ENCODE peak calls at places on chromosomes 16 and 17, in eight cellular contexts. One of them, this sample, is unnamed.

GRCh38 chr17:72193395-72194106 is 72.7 kb downstream of the SOX9 start:
- DNase-seq in dorsolateral prefrontal cortex: no peak
- DNase-seq in fibroblast of lung: peak; percentile 62
- DNase-seq in astrocyte of the spinal cord: no peak
- DNase-seq in A549: no peak
- DNase-seq in fibroblast of villous mesenchyme: peak; percentile 10
- DNase-seq in skeletal muscle cell: peak; percentile 45
- DNase-seq in mucosa of descending colon: no peak
- DNase-seq in this sample: no peak

GRCh38 chr17:81166033-81166472 is at the start of gene AATK:
- DNase-seq in dorsolateral prefrontal cortex: no peak
- DNase-seq in fibroblast of lung: no peak
- DNase-seq in astrocyte of the spinal cord: no peak
- DNase-seq in fibroblast of villous mesenchyme: no peak
- DNase-seq in mucosa of descending colon: no peak
- DNase-seq in A549: no peak
- DNase-seq in skeletal muscle cell: no peak
- DNase-seq in this sample: peak; percentile 92

GRCh38 chr16:67562526-67562917 is at the start of gene CTCF:
- DNase-seq in skeletal muscle cell: no peak
- DNase-seq in mucosa of descending colon: peak; percentile 82
- DNase-seq in astrocyte of the spinal cord: peak; percentile 83
- DNase-seq in fibroblast of lung: peak; percentile 71
- DNase-seq in dorsolateral prefrontal cortex: peak; percentile 65
- DNase-seq in A549: peak; percentile 62
- DNase-seq in fibroblast of villous mesenchyme: peak; percentile 86
- DNase-seq in this sample: peak; percentile 96

GRCh38 chr17:78925234-78925633 is at the start of gene TIMP2:
- DNase-seq in fibroblast of villous mesenchyme: peak; percentile 89
- DNase-seq in fibroblast of lung: peak; percentile 76
- DNase-seq in mucosa of descending colon: peak; percentile 86
- DNase-seq in dorsolateral prefrontal cortex: peak; percentile 88
- DNase-seq in astrocyte of the spinal cord: peak; percentile 83
- DNase-seq in skeletal muscle cell: no peak
- DNase-seq in A549: peak; percentile 87
- DNase-seq in this sample: peak; percentile 99

GRCh38 chr16:19431636-19432340 is 14.1 kb downstream of the TMC5 start:
- DNase-seq in fibroblast of villous mesenchyme: no peak
- DNase-seq in fibroblast of lung: no peak
- DNase-seq in dorsolateral prefrontal cortex: peak; percentile 11
- DNase-seq in A549: no peak
- DNase-seq in astrocyte of the spinal cord: no peak
- DNase-seq in mucosa of descending colon: no peak
- DNase-seq in skeletal muscle cell: no peak
- DNase-seq in this sample: no peak

GRCh38 chr16:8714143-8714542 is 39.7 kb downstream of the ABAT start:
- DNase-seq in A549: no peak
- DNase-seq in mucosa of descending colon: no peak
- DNase-seq in skeletal muscle cell: no peak
- DNase-seq in fibroblast of lung: no peak
- DNase-seq in astrocyte of the spinal cord: no peak
- DNase-seq in fibroblast of villous mesenchyme: no peak
- DNase-seq in dorsolateral prefrontal cortex: peak; percentile 50
- DNase-seq in this sample: no peak

GRCh38 chr16:11052080-11052808 is 107.9 kb downstream of the CLEC16A start:
- DNase-seq in mucosa of descending colon: no peak
- DNase-seq in skeletal muscle cell: no peak
- DNase-seq in A549: no peak
- DNase-seq in fibroblast of lung: no peak
- DNase-seq in astrocyte of the spinal cord: no peak
- DNase-seq in fibroblast of villous mesenchyme: no peak
- DNase-seq in dorsolateral prefrontal cortex: no peak
- DNase-seq in this sample: no peak

GRCh38 chr17:45700171-45701090 is 83.7 kb upstream of the CRHR1 start:
- DNase-seq in dorsolateral prefrontal cortex: no peak
- DNase-seq in skeletal muscle cell: no peak
- DNase-seq in fibroblast of lung: no peak
- DNase-seq in A549: no peak
- DNase-seq in astrocyte of the spinal cord: no peak
- DNase-seq in mucosa of descending colon: no peak
- DNase-seq in fibroblast of villous mesenchyme: no peak
- DNase-seq in this sample: no peak

GRCh38 chr17:2253768-2254406 is 49.7 kb downstream of the SMG6 start:
- DNase-seq in fibroblast of villous mesenchyme: no peak
- DNase-seq in skeletal muscle cell: no peak
- DNase-seq in mucosa of descending colon: no peak
- DNase-seq in dorsolateral prefrontal cortex: no peak
- DNase-seq in A549: no peak
- DNase-seq in astrocyte of the spinal cord: no peak
- DNase-seq in fibroblast of lung: no peak
- DNase-seq in this sample: no peak

GRCh38 chr16:14364386-14365199 is 265.5 kb downstream of the PARN start:
- DNase-seq in skeletal muscle cell: peak; percentile 52
- DNase-seq in dorsolateral prefrontal cortex: no peak
- DNase-seq in fibroblast of villous mesenchyme: peak; percentile 86
- DNase-seq in astrocyte of the spinal cord: peak; percentile 85
- DNase-seq in mucosa of descending colon: no peak
- DNase-seq in fibroblast of lung: peak; percentile 96
- DNase-seq in A549: peak; percentile 92
- DNase-seq in this sample: peak; percentile 76

GRCh38 chr17:42472709-42473521 is 14.2 kb downstream of the ATP6V0A1 start:
- DNase-seq in skeletal muscle cell: peak; percentile 83
- DNase-seq in fibroblast of lung: peak; percentile 89
- DNase-seq in fibroblast of villous mesenchyme: peak; percentile 84
- DNase-seq in mucosa of descending colon: no peak
- DNase-seq in A549: no peak
- DNase-seq in dorsolateral prefrontal cortex: no peak
- DNase-seq in astrocyte of the spinal cord: peak; percentile 59
- DNase-seq in this sample: no peak

GRCh38 chr17:185445-186138 is 4.1 kb upstream of the DOC2B start:
- DNase-seq in dorsolateral prefrontal cortex: no peak
- DNase-seq in fibroblast of villous mesenchyme: no peak
- DNase-seq in mucosa of descending colon: no peak
- DNase-seq in skeletal muscle cell: no peak
- DNase-seq in astrocyte of the spinal cord: no peak
- DNase-seq in fibroblast of lung: no peak
- DNase-seq in A549: no peak
- DNase-seq in this sample: no peak

GRCh38 chr17:63178530-63178929 is 212.5 kb downstream of the TANC2 start:
- DNase-seq in astrocyte of the spinal cord: peak; percentile 9
- DNase-seq in mucosa of descending colon: no peak
- DNase-seq in fibroblast of villous mesenchyme: peak; percentile 73
- DNase-seq in fibroblast of lung: peak; percentile 67
- DNase-seq in skeletal muscle cell: no peak
- DNase-seq in A549: no peak
- DNase-seq in dorsolateral prefrontal cortex: no peak
- DNase-seq in this sample: no peak
- H3K4me3 ChIP-seq in astrocyte of the spinal cord: no peak overlapping the region
- H3K4me3 ChIP-seq in mucosa of descending colon: no peak overlapping the region
- H3K4me3 ChIP-seq in fibroblast of villous mesenchyme: peak overlapping the region; percentile 2
- H3K4me3 ChIP-seq in fibroblast of lung: peak overlapping the region; percentile 7
- H3K4me3 ChIP-seq in skeletal muscle cell: no peak overlapping the region
- H3K4me3 ChIP-seq in A549: no peak overlapping the region
- H3K4me3 ChIP-seq in dorsolateral prefrontal cortex: no peak overlapping the region
- H3K4me3 ChIP-seq in this sample: no peak overlapping the region

DNA sequence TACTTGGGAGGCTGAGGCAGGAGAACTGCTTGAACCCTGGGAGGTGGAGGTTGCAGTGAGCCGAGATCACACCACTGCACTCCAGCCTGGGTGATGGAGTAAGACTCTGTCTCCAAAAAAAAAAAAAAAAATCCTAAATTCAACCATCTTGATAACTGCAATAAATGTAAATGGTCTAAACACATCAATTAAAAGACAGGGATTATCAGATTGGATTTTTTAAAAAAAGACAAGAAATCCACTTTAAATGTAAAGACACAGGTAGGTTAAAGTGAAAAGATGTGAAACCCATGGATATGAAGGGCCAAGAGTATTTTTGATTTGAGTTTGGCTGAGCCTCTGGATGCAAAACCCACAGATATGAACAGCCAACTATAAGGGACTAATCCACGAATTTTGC is 64.2 kb upstream of the ATP2A3 start:
- DNase-seq in fibroblast of villous mesenchyme: no peak
- DNase-seq in A549: no peak
- DNase-seq in dorsolateral prefrontal cortex: no peak
- DNase-seq in skeletal muscle cell: no peak
- DNase-seq in mucosa of descending colon: no peak
- DNase-seq in fibroblast of lung: no peak
- DNase-seq in astrocyte of the spinal cord: no peak
- DNase-seq in this sample: no peak
- H3K4me3 ChIP-seq in fibroblast of villous mesenchyme: no peak overlapping the region
- H3K4me3 ChIP-seq in A549: no peak overlapping the region
- H3K4me3 ChIP-seq in dorsolateral prefrontal cortex: no peak overlapping the region
- H3K4me3 ChIP-seq in skeletal muscle cell: no peak overlapping the region
- H3K4me3 ChIP-seq in mucosa of descending colon: no peak overlapping the region
- H3K4me3 ChIP-seq in fibroblast of lung: no peak overlapping the region
- H3K4me3 ChIP-seq in astrocyte of the spinal cord: no peak overlapping the region
- H3K4me3 ChIP-seq in this sample: no peak overlapping the region

GRCh38 chr16:66426112-66427035 is 721 bp upstream of the BEAN1 start:
- DNase-seq in mucosa of descending colon: peak; percentile 7
- DNase-seq in astrocyte of the spinal cord: no peak
- DNase-seq in fibroblast of lung: peak; percentile 13
- DNase-seq in A549: no peak
- DNase-seq in dorsolateral prefrontal cortex: no peak
- DNase-seq in fibroblast of villous mesenchyme: no peak
- DNase-seq in skeletal muscle cell: no peak
- DNase-seq in this sample: peak; percentile 77
- H3K4me3 ChIP-seq in mucosa of descending colon: no peak overlapping the region
- H3K4me3 ChIP-seq in astrocyte of the spinal cord: peak overlapping the region; percentile 21
- H3K4me3 ChIP-seq in fibroblast of lung: no peak overlapping the region
- H3K4me3 ChIP-seq in A549: peak overlapping the region; percentile 88
- H3K4me3 ChIP-seq in dorsolateral prefrontal cortex: peak overlapping the region; percentile 38
- H3K4me3 ChIP-seq in fibroblast of villous mesenchyme: peak overlapping the region; percentile 43
- H3K4me3 ChIP-seq in skeletal muscle cell: peak overlapping the region; percentile 20
- H3K4me3 ChIP-seq in this sample: peak overlapping the region; percentile 26

DNA sequence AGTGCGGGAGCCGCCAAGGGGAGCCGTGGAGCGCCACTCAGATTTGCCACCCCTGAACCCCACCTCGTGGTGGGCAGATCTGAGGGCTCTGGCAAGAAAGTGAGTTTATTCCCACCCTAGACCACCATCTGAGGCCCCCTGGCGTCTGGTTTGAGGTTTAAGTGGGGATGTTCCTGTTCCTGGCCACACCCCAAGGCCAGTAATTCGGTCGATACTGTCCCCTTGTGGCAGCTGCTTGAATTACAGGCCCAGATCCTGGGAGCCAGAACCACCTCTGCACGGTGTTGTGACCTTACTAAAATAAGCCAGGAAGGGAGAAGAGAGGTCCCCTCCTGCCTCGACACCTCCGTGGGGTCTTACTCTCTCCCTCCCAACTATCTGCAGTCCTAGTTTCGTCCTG is 3.3 kb upstream of the LAT start:
- DNase-seq in mucosa of descending colon: peak; percentile 35
- DNase-seq in A549: peak; percentile 30
- DNase-seq in astrocyte of the spinal cord: no peak
- DNase-seq in fibroblast of villous mesenchyme: no peak
- DNase-seq in dorsolateral prefrontal cortex: no peak
- DNase-seq in fibroblast of lung: no peak
- DNase-seq in skeletal muscle cell: no peak
- DNase-seq in this sample: peak; percentile 90
- H3K4me3 ChIP-seq in mucosa of descending colon: no peak overlapping the region
- H3K4me3 ChIP-seq in A549: no peak overlapping the region
- H3K4me3 ChIP-seq in astrocyte of the spinal cord: no peak overlapping the region
- H3K4me3 ChIP-seq in fibroblast of villous mesenchyme: no peak overlapping the region
- H3K4me3 ChIP-seq in dorsolateral prefrontal cortex: no peak overlapping the region
- H3K4me3 ChIP-seq in fibroblast of lung: no peak overlapping the region
- H3K4me3 ChIP-seq in skeletal muscle cell: no peak overlapping the region
- H3K4me3 ChIP-seq in this sample: no peak overlapping the region

This sample was measured in H7.